ENCODE peak calls at places on chromosomes 7 and 10, in eight cellular contexts. Q is neural crest cell; V is EL; N is astrocyte; Y is astrocyte of the cerebellum; U is AG09309; L is activated naive CD4-positive, alpha-beta T cell; O is NCI-H1417. D is an unnamed sample.

GRCh38 chr7:132393789-132394261 is 182.4 kb downstream of the PLXNA4 start:
- DNase-seq in Q (no peak), V (no peak), N (peak), Y (no peak), U (no peak), L (no peak), O (no peak), D (no peak)

GRCh38 chr10:19332304-19332703 is 283.7 kb downstream of the MALRD1 start:
- DNase-seq in Q (no peak), V (no peak), N (no peak), Y (no peak), U (no peak), L (no peak), O (no peak), D (no peak)

GRCh38 chr10:88293651-88294230 is 289.4 kb downstream of the RNLS start:
- DNase-seq in Q (no peak), V (no peak), N (no peak), Y (no peak), U (no peak), L (no peak), O (no peak), D (no peak)

GRCh38 chr10:8365935-8366911 is 311.7 kb downstream of the GATA3 start:
- DNase-seq in Q (no peak), V (peak), N (peak), Y (peak), U (peak), L (no peak), O (no peak), D (no peak)

GRCh38 chr10:109205929-109206585 is 717.3 kb downstream of the XPNPEP1 start:
- DNase-seq in Q (no peak), V (peak), N (peak), Y (peak), U (peak), L (no peak), O (no peak), D (peak)

GRCh38 chr10:123008379-123009104 is at the start of the genes ACADSB and IKZF5:
- DNase-seq in Q (peak), V (peak), N (peak), Y (peak), U (peak), L (peak), O (peak), D (peak)

GRCh38 chr7:25897261-25897782 is 254.7 kb upstream of the NFE2L3 start:
- DNase-seq in Q (no peak), V (no peak), N (no peak), Y (no peak), U (no peak), L (no peak), O (no peak), D (no peak)

GRCh38 chr10:102418612-102419560 is at the start of gene PSD:
- DNase-seq in Q (peak), V (no peak), N (no peak), Y (no peak), U (no peak), L (no peak), O (peak), D (no peak)

GRCh38 chr7:136009488-136010079 is 32.4 kb upstream of the MTPN start:
- DNase-seq in Q (no peak), V (peak), N (peak), Y (peak), U (no peak), L (no peak), O (peak), D (peak)

D was measured in ACHN.